ENCODE peak calls at places on chromosomes 3 and 15, in six cellular contexts. One of them, this sample, is unnamed.

GRCh38 chr3:64685800-64686445 is 1.9 kb downstream of the ADAMTS9 start:
- DNase-seq in stomach: peak
- DNase-seq in A549: peak
- DNase-seq in Peyer's patch: peak
- DNase-seq in K562: peak
- DNase-seq in NB4: no peak
- DNase-seq in this sample: peak

GRCh38 chr3:172259191-172259590 is 189.1 kb downstream of the GHSR start:
- DNase-seq in NB4: no peak
- DNase-seq in Peyer's patch: no peak
- DNase-seq in stomach: no peak
- DNase-seq in A549: no peak
- DNase-seq in K562: no peak
- DNase-seq in this sample: no peak

GRCh38 chr3:125643127-125643526 is 47.8 kb upstream of the OSBPL11 start:
- DNase-seq in stomach: no peak
- DNase-seq in A549: no peak
- DNase-seq in NB4: no peak
- DNase-seq in K562: no peak
- DNase-seq in Peyer's patch: no peak
- DNase-seq in this sample: no peak

GRCh38 chr15:101337976-101338375 is 42.9 kb upstream of the SNRPA1 start:
- DNase-seq in K562: no peak
- DNase-seq in Peyer's patch: no peak
- DNase-seq in NB4: no peak
- DNase-seq in A549: no peak
- DNase-seq in stomach: no peak
- DNase-seq in this sample: no peak

GRCh38 chr3:33440578-33441321 is 545 bp upstream of the UBP1 start:
- DNase-seq in Peyer's patch: peak
- DNase-seq in K562: peak
- DNase-seq in NB4: peak
- DNase-seq in stomach: peak
- DNase-seq in A549: peak
- DNase-seq in this sample: peak

GRCh38 chr3:47961815-47962606 is 54.2 kb downstream of the MAP4 start:
- DNase-seq in A549: no peak
- DNase-seq in stomach: no peak
- DNase-seq in NB4: peak
- DNase-seq in K562: no peak
- DNase-seq in Peyer's patch: no peak
- DNase-seq in this sample: peak

GRCh38 chr15:67085818-67086649 is 20.6 kb downstream of the SMAD3 start:
- DNase-seq in stomach: no peak
- DNase-seq in Peyer's patch: no peak
- DNase-seq in K562: no peak
- DNase-seq in NB4: peak
- DNase-seq in A549: no peak
- DNase-seq in this sample: no peak

GRCh38 chr3:57151021-57151449 is 14.1 kb downstream of the IL17RD start:
- DNase-seq in Peyer's patch: no peak
- DNase-seq in A549: no peak
- DNase-seq in K562: no peak
- DNase-seq in NB4: no peak
- DNase-seq in stomach: no peak
- DNase-seq in this sample: no peak

GRCh38 chr15:101310163-101310480 is 15.1 kb upstream of the SNRPA1 start:
- DNase-seq in K562: no peak
- DNase-seq in Peyer's patch: no peak
- DNase-seq in NB4: no peak
- DNase-seq in stomach: no peak
- DNase-seq in A549: no peak
- DNase-seq in this sample: no peak

GRCh38 chr15:94324117-94324826 is 92.9 kb downstream of the MCTP2 start:
- DNase-seq in stomach: peak
- DNase-seq in NB4: peak
- DNase-seq in K562: peak
- DNase-seq in A549: peak
- DNase-seq in Peyer's patch: peak
- DNase-seq in this sample: peak

GRCh38 chr3:127457094-127457475 is 133.4 kb downstream of the TPRA1 start:
- DNase-seq in A549: no peak
- DNase-seq in stomach: peak
- DNase-seq in Peyer's patch: no peak
- DNase-seq in NB4: no peak
- DNase-seq in K562: no peak
- DNase-seq in this sample: no peak

GRCh38 chr3:12345584-12346494 is 57.0 kb downstream of the PPARG start:
- DNase-seq in stomach: no peak
- DNase-seq in Peyer's patch: no peak
- DNase-seq in NB4: no peak
- DNase-seq in A549: no peak
- DNase-seq in K562: no peak
- DNase-seq in this sample: no peak

GRCh38 chr15:92391640-92392039 is 2.0 kb upstream of the ST8SIA2 start:
- DNase-seq in NB4: peak
- DNase-seq in Peyer's patch: no peak
- DNase-seq in A549: peak
- DNase-seq in K562: no peak
- DNase-seq in stomach: no peak
- DNase-seq in this sample: peak

GRCh38 chr15:31214864-31215489 is 111.7 kb upstream of the KLF13 start:
- DNase-seq in A549: peak
- DNase-seq in stomach: peak
- DNase-seq in K562: no peak
- DNase-seq in Peyer's patch: peak
- DNase-seq in NB4: peak
- DNase-seq in this sample: no peak

GRCh38 chr15:50979041-50979440 is 70.6 kb downstream of the AP4E1 start:
- DNase-seq in NB4: no peak
- DNase-seq in Peyer's patch: no peak
- DNase-seq in A549: no peak
- DNase-seq in K562: no peak
- DNase-seq in stomach: no peak
- DNase-seq in this sample: peak

GRCh38 chr3:10962481-10963036 is 30.0 kb upstream of the SLC6A1 start:
- DNase-seq in K562: no peak
- DNase-seq in Peyer's patch: no peak
- DNase-seq in NB4: no peak
- DNase-seq in A549: no peak
- DNase-seq in stomach: no peak
- DNase-seq in this sample: no peak

GRCh38 chr3:129162729-129163579 is 2.1 kb upstream of the ISY1 start:
- DNase-seq in Peyer's patch: no peak
- DNase-seq in A549: peak
- DNase-seq in K562: peak
- DNase-seq in stomach: no peak
- DNase-seq in NB4: peak
- DNase-seq in this sample: peak

GRCh38 chr3:182303169-182303568 is 490.1 kb upstream of the ATP11B start:
- DNase-seq in stomach: peak
- DNase-seq in A549: no peak
- DNase-seq in Peyer's patch: no peak
- DNase-seq in NB4: no peak
- DNase-seq in K562: no peak
- DNase-seq in this sample: no peak

GRCh38 chr15:67521770-67522568 is 1.0 kb downstream of the C15orf61 start:
- DNase-seq in A549: peak
- DNase-seq in Peyer's patch: no peak
- DNase-seq in K562: no peak
- DNase-seq in stomach: no peak
- DNase-seq in NB4: peak
- DNase-seq in this sample: peak

GRCh38 chr3:141076821-141077571 is 25.8 kb downstream of the SPSB4 start:
- DNase-seq in K562: no peak
- DNase-seq in Peyer's patch: no peak
- DNase-seq in A549: no peak
- DNase-seq in stomach: peak
- DNase-seq in NB4: peak
- DNase-seq in this sample: no peak

GRCh38 chr15:68783226-68784054 is 37.3 kb downstream of the ANP32A start:
- DNase-seq in NB4: peak
- DNase-seq in A549: peak
- DNase-seq in stomach: peak
- DNase-seq in Peyer's patch: peak
- DNase-seq in K562: peak
- DNase-seq in this sample: peak

GRCh38 chr15:74315626-74316025 is 51.8 kb downstream of the CYP11A1 start:
- DNase-seq in Peyer's patch: no peak
- DNase-seq in K562: peak
- DNase-seq in stomach: no peak
- DNase-seq in NB4: peak
- DNase-seq in A549: no peak
- DNase-seq in this sample: no peak

GRCh38 chr3:41329881-41330280 is 130.6 kb downstream of the CTNNB1 start:
- DNase-seq in Peyer's patch: no peak
- DNase-seq in K562: no peak
- DNase-seq in NB4: no peak
- DNase-seq in stomach: no peak
- DNase-seq in A549: no peak
- DNase-seq in this sample: no peak

DNA sequence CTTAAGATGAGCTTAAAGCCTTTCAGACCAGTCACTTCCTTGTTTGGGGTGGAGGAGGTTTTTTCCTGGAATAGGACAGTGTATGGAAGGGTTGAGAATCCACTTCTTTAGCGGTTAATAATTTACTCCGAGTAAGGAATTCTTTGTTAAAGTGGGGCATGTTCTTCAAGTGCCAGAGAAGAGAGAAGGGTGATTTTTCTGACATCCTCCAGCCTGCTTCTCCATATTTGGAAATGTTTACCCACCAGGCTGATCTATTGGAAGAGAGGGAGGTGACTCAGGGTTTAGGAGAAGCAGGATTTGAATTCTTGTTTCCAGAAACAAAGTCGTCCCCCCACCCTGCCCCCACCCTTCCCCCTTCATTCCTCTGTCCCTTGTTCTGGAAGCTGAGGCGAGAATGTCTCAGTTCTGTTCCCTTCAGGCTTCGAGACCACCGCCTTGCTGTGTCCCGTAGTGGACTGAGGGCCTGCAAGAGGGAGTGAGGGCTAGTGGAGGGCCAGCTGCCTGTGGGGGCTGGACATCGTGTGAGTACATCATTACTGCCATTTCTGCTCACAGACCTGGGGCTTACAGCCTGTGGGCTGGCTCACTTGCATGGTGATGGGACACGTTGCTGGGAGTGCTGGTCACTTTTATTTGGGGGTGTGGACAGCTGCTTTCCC is 58.5 kb downstream of the LPP start:
- DNase-seq in A549: peak
- DNase-seq in K562: no peak
- DNase-seq in stomach: no peak
- DNase-seq in Peyer's patch: no peak
- DNase-seq in NB4: no peak
- DNase-seq in this sample: no peak
- TF ChIP-seq POLR2A in A549: no peak
- TF ChIP-seq POLR2A in K562: no peak
- TF ChIP-seq POLR2A in stomach: no peak
- TF ChIP-seq POLR2A in Peyer's patch: no peak
- TF ChIP-seq POLR2A in NB4: no peak
- TF ChIP-seq POLR2A in this sample: no peak

GRCh38 chr3:67648229-67648628 is 6.2 kb downstream of the SUCLG2 start:
- DNase-seq in stomach: no peak
- DNase-seq in K562: no peak
- DNase-seq in A549: peak
- DNase-seq in NB4: no peak
- DNase-seq in Peyer's patch: no peak
- DNase-seq in this sample: no peak

GRCh38 chr3:67648701-67649100 is 5.7 kb downstream of the SUCLG2 start:
- DNase-seq in K562: no peak
- DNase-seq in Peyer's patch: no peak
- DNase-seq in NB4: peak
- DNase-seq in stomach: peak
- DNase-seq in A549: no peak
- DNase-seq in this sample: no peak

GRCh38 chr3:67647390-67647878 is 7.0 kb downstream of the SUCLG2 start:
- DNase-seq in NB4: no peak
- DNase-seq in A549: peak
- DNase-seq in Peyer's patch: peak
- DNase-seq in stomach: peak
- DNase-seq in K562: no peak
- DNase-seq in this sample: no peak

GRCh38 chr3:67644827-67645226 is 9.6 kb downstream of the SUCLG2 start:
- DNase-seq in Peyer's patch: no peak
- DNase-seq in stomach: no peak
- DNase-seq in K562: no peak
- DNase-seq in NB4: no peak
- DNase-seq in A549: no peak
- DNase-seq in this sample: no peak

GRCh38 chr3:67646586-67647234 is 7.7 kb downstream of the SUCLG2 start:
- DNase-seq in K562: no peak
- DNase-seq in Peyer's patch: no peak
- DNase-seq in stomach: no peak
- DNase-seq in A549: peak
- DNase-seq in NB4: no peak
- DNase-seq in this sample: no peak
- TF ChIP-seq POLR2A in K562: no peak
- TF ChIP-seq POLR2A in Peyer's patch: no peak
- TF ChIP-seq POLR2A in stomach: no peak
- TF ChIP-seq POLR2A in A549: no peak
- TF ChIP-seq POLR2A in NB4: no peak
- TF ChIP-seq POLR2A in this sample: no peak

DNA sequence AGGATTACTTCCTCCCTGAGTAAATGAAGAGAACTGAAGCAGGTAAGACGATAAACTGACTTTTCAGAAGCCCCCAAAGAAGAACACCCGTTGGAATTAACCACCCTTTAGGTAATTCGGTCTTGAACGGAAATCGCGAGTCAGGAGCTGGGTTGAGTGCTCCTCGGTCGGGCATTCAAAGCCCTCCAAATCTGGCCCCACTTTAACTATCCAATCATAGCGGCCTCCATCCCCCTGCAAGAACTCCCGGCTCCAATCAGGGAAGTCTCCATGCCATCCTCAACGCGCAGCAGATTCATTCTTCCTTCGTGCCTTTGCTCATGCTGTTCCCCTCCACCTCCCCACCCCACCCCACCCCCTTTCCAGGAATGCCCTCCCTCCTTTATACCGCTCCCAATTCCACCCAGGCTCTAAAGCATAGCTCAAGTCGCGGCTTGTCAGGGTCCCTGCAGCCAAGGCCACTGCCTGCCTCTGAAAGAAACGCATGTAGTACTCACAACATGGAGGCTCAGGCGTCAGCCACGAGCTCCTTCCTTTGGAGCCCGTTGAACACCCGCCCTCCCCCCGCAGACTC is 645 bp upstream of the RFX7 start:
- DNase-seq in K562: peak
- DNase-seq in stomach: peak
- DNase-seq in NB4: peak
- DNase-seq in A549: peak
- DNase-seq in Peyer's patch: peak
- DNase-seq in this sample: peak
- TF ChIP-seq POLR2A in K562: no peak
- TF ChIP-seq POLR2A in stomach: no peak
- TF ChIP-seq POLR2A in NB4: no peak
- TF ChIP-seq POLR2A in A549: peak
- TF ChIP-seq POLR2A in Peyer's patch: no peak
- TF ChIP-seq POLR2A in this sample: no peak

DNA sequence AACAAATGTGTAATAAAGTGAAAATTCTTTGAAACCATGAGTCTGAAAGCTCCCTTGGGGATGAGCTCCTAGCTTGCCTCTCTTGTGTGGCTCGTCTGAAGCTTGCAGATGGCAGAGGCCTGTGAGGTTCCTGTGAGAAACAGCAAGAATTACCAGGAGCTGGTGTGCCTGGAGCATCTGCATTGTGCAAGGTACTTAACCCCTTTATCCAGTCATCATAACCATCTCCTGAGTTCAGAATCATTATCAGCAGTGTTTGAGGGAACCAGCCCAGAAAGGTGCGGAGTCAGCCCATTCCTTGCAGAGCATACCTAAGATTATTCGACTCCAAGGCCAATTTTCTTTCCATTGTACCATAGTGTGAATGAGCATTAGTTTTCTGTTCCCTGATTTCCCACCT is 51.7 kb upstream of the TRA2B start:
- DNase-seq in NB4: no peak
- DNase-seq in stomach: no peak
- DNase-seq in K562: no peak
- DNase-seq in A549: no peak
- DNase-seq in Peyer's patch: no peak
- DNase-seq in this sample: no peak
- TF ChIP-seq POLR2A in NB4: no peak
- TF ChIP-seq POLR2A in stomach: no peak
- TF ChIP-seq POLR2A in K562: no peak
- TF ChIP-seq POLR2A in A549: no peak
- TF ChIP-seq POLR2A in Peyer's patch: no peak
- TF ChIP-seq POLR2A in this sample: no peak